ENCODE peak calls at places on chromosomes 1 and 21, in seven cellular contexts. I, P, Q, O, T, Y and E are unnamed samples.

GRCh38 chr1:9422921-9423505 is 116.3 kb upstream of the SLC25A33 start:
- DNase-seq in I (no peak), P (no peak), Q (no peak), O (no peak), T (no peak), Y (no peak), E (no peak)

GRCh38 chr1:52059888-52060287 is 3.8 kb downstream of the BTF3L4 start:
- DNase-seq in I (no peak), P (no peak), Q (no peak), O (no peak), T (no peak), Y (no peak), E (no peak)

GRCh38 chr1:39395357-39395831 is 96.0 kb upstream of the BMP8A start:
- DNase-seq in I (no peak), P (no peak), Q (no peak), O (peak), T (no peak), Y (no peak), E (peak)

GRCh38 chr1:175564119-175564518 is 179.3 kb downstream of the TNR start:
- DNase-seq in I (no peak), P (no peak), Q (peak), O (no peak), T (no peak), Y (no peak), E (no peak)

GRCh38 chr1:184875218-184875617 is 99.1 kb downstream of the NIBAN1 start:
- DNase-seq in I (no peak), P (no peak), Q (no peak), O (no peak), T (no peak), Y (no peak), E (no peak)

GRCh38 chr1:44632511-44633072 is 41.7 kb downstream of the TMEM53 start:
- DNase-seq in I (no peak), P (no peak), Q (peak), O (no peak), T (no peak), Y (no peak), E (no peak)

GRCh38 chr1:3163356-3163755 is 94.4 kb downstream of the PRDM16 start:
- DNase-seq in I (no peak), P (no peak), Q (no peak), O (no peak), T (no peak), Y (no peak), E (no peak)

GRCh38 chr1:11659748-11660147 is 4.3 kb upstream of the FBXO6 start:
- DNase-seq in I (no peak), P (no peak), Q (no peak), O (no peak), T (no peak), Y (no peak), E (no peak)

GRCh38 chr21:45971487-45972352 is 9.8 kb upstream of the COL6A1 start:
- DNase-seq in I (peak), P (no peak), Q (peak), O (peak), T (peak), Y (no peak), E (peak)

GRCh38 chr1:43783671-43784205 is 76.4 kb downstream of the ST3GAL3 start:
- DNase-seq in I (no peak), P (no peak), Q (no peak), O (no peak), T (no peak), Y (no peak), E (peak)

GRCh38 chr1:118985611-118986290 is 2.4 kb downstream of the TBX15 start:
- DNase-seq in I (no peak), P (no peak), Q (peak), O (no peak), T (no peak), Y (no peak), E (no peak)

GRCh38 chr1:89291276-89291675 is 18.6 kb upstream of the GBP5 start:
- DNase-seq in I (no peak), P (no peak), Q (no peak), O (no peak), T (no peak), Y (no peak), E (no peak)

GRCh38 chr1:65357291-65357960 is 48.1 kb downstream of the DNAJC6 start:
- DNase-seq in I (no peak), P (no peak), Q (no peak), O (no peak), T (no peak), Y (no peak), E (no peak)

GRCh38 chr1:39204441-39205081 is at the start of gene MACF1:
- DNase-seq in I (peak), P (no peak), Q (peak), O (peak), T (peak), Y (no peak), E (peak)

GRCh38 chr1:55827350-55827749 is 612.2 kb upstream of the USP24 start:
- DNase-seq in I (no peak), P (no peak), Q (no peak), O (peak), T (no peak), Y (no peak), E (peak)

GRCh38 chr1:45557422-45557944 is 6.9 kb downstream of the AKR1A1 start:
- DNase-seq in I (no peak), P (no peak), Q (no peak), O (no peak), T (no peak), Y (no peak), E (no peak)

GRCh38 chr1:203607169-203607873 is 19.3 kb upstream of the ATP2B4 start:
- DNase-seq in I (peak), P (peak), Q (no peak), O (peak), T (peak), Y (no peak), E (peak)

GRCh38 chr1:159889821-159890252 is 10.1 kb downstream of the CFAP45 start:
- DNase-seq in I (no peak), P (no peak), Q (no peak), O (peak), T (peak), Y (peak), E (peak)

GRCh38 chr1:111507411-111508201 is 4.2 kb upstream of the ADORA3 start:
- DNase-seq in I (peak), P (peak), Q (peak), O (no peak), T (peak), Y (peak), E (peak)

GRCh38 chr1:27052527-27052926 is 39.9 kb upstream of the TENT5B start:
- DNase-seq in I (no peak), P (no peak), Q (no peak), O (no peak), T (no peak), Y (no peak), E (no peak)

GRCh38 chr21:36569511-36569910 is 89.6 kb upstream of the CLDN14 start:
- DNase-seq in I (no peak), P (no peak), Q (no peak), O (no peak), T (no peak), Y (no peak), E (no peak)

GRCh38 chr1:52209429-52209828 is 67.5 kb downstream of the ZFYVE9 start:
- DNase-seq in I (no peak), P (no peak), Q (no peak), O (no peak), T (no peak), Y (no peak), E (no peak)

GRCh38 chr1:2046225-2046917 is 3.8 kb upstream of the PRKCZ start:
- DNase-seq in I (no peak), P (peak), Q (peak), O (no peak), T (peak), Y (peak), E (no peak)

GRCh38 chr1:162564762-162565218 is 3.3 kb downstream of the UAP1 start:
- DNase-seq in I (no peak), P (no peak), Q (no peak), O (no peak), T (no peak), Y (no peak), E (peak)

GRCh38 chr1:193103759-193104495 is 1.3 kb downstream of the GLRX2 start:
- DNase-seq in I (no peak), P (no peak), Q (no peak), O (no peak), T (no peak), Y (no peak), E (no peak)

GRCh38 chr1:211736351-211736915 is 61.0 kb upstream of the NEK2 start:
- DNase-seq in I (peak), P (no peak), Q (no peak), O (no peak), T (no peak), Y (no peak), E (no peak)

GRCh38 chr1:35532497-35533226 is 24.5 kb downstream of the KIAA0319L start:
- DNase-seq in I (no peak), P (no peak), Q (no peak), O (no peak), T (no peak), Y (no peak), E (no peak)

GRCh38 chr1:28412731-28413130 is 43.2 kb downstream of the PHACTR4 start:
- DNase-seq in I (no peak), P (no peak), Q (no peak), O (no peak), T (no peak), Y (no peak), E (no peak)

GRCh38 chr1:112718691-112719418 is 3.7 kb upstream of the PPM1J start:
- DNase-seq in I (peak), P (peak), Q (peak), O (no peak), T (peak), Y (peak), E (peak)

GRCh38 chr1:81801834-81802531 is 1.2 kb downstream of the ADGRL2 start:
- DNase-seq in I (peak), P (no peak), Q (peak), O (no peak), T (peak), Y (no peak), E (peak)

GRCh38 chr1:63069214-63069613 is 253.2 kb upstream of the FOXD3 start:
- DNase-seq in I (no peak), P (no peak), Q (no peak), O (no peak), T (no peak), Y (no peak), E (no peak)

GRCh38 chr1:48851638-48852037 is 74.9 kb upstream of the BEND5 start:
- DNase-seq in I (no peak), P (no peak), Q (no peak), O (no peak), T (no peak), Y (no peak), E (no peak)